ENCODE peak calls at places on chromosomes 16 and 17, in six cellular contexts. F is esophagus squamous epithelium; L is SK-N-SH; Z is CD8-positive, alpha-beta T cell; H is lung; B is cardiac muscle cell. T is an unnamed sample.

GRCh38 chr17:77392376-77393273 is 251.9 kb downstream of the SEC14L1 start:
- DNase-seq in F (no peak), L (peak; percentile 77), Z (no peak), H (no peak), B (no peak), T (peak; percentile 66)

GRCh38 chr17:42543190-42544079 is 7.4 kb downstream of the NAGLU start:
- DNase-seq in F (no peak), L (no peak), Z (no peak), H (no peak), B (no peak), T (no peak)

GRCh38 chr17:44209786-44210341 is 9.6 kb downstream of the UBTF start:
- DNase-seq in F (no peak), L (no peak), Z (no peak), H (no peak), B (no peak), T (no peak)

GRCh38 chr16:81029930-81030604 is 5.6 kb upstream of the ATMIN start:
- DNase-seq in F (no peak), L (no peak), Z (no peak), H (no peak), B (no peak), T (no peak)

GRCh38 chr17:2710804-2711607 is 558 bp downstream of the CLUH start:
- DNase-seq in F (no peak), L (peak; percentile 74), Z (no peak), H (peak; percentile 48), B (no peak), T (peak; percentile 52)

GRCh38 chr17:55588446-55588845 is 77.2 kb upstream of the SMIM36 start:
- DNase-seq in F (no peak), L (no peak), Z (no peak), H (no peak), B (no peak), T (no peak)

GRCh38 chr17:4947411-4948165 is 742 bp downstream of the PFN1 start:
- DNase-seq in F (no peak), L (peak; percentile 81), Z (no peak), H (peak; percentile 64), B (peak; percentile 62), T (peak; percentile 79)

GRCh38 chr17:8066841-8067775 is 20.4 kb downstream of the ALOX12B start:
- DNase-seq in F (no peak), L (no peak), Z (no peak), H (no peak), B (no peak), T (no peak)

GRCh38 chr17:74813793-74814192 is 37.6 kb upstream of the NAT9 start:
- DNase-seq in F (no peak), L (no peak), Z (no peak), H (no peak), B (no peak), T (no peak)

GRCh38 chr17:74770498-74771318 is 5.4 kb downstream of the NAT9 start:
- DNase-seq in F (no peak), L (peak; percentile 91), Z (peak; percentile 62), H (peak; percentile 77), B (peak; percentile 45), T (no peak)

GRCh38 chr17:37640016-37640415 is 3.2 kb downstream of the DDX52 start:
- DNase-seq in F (no peak), L (no peak), Z (no peak), H (no peak), B (no peak), T (no peak)

GRCh38 chr17:57935833-57936807 is 19.1 kb downstream of the CUEDC1 start:
- DNase-seq in F (no peak), L (peak; percentile 70), Z (no peak), H (no peak), B (peak; percentile 79), T (no peak)

GRCh38 chr17:44688675-44689491 is 693 bp downstream of the CCDC43 start:
- DNase-seq in F (no peak), L (no peak), Z (no peak), H (no peak), B (no peak), T (no peak)

GRCh38 chr16:52229471-52229870 is 317.5 kb downstream of the TOX3 start:
- DNase-seq in F (no peak), L (no peak), Z (no peak), H (no peak), B (no peak), T (no peak)

GRCh38 chr16:89422905-89423630 is 67.3 kb downstream of the ANKRD11 start:
- DNase-seq in F (no peak), L (no peak), Z (no peak), H (no peak), B (peak; percentile 39), T (no peak)

DNA sequence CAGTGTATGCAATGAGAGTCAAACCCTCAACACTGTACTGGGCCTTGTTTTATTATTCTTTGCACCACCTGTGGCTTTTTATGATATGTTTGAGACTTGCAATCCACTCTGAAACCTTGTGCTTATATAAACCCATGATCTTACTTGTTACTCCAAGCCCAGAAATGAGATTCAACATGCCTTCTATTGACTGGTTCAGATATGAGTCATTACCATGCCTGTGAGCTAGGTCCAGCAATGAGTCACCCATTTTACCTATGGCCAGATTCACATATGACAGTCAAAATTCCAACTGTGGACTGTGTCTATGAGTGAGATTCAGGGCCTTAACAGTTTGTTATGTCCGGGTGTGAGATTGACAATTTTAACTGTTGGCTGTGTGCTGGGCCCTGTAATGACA is 1846.1 kb downstream of the TP53TG3F start:
- DNase-seq in F (no peak), L (no peak), Z (no peak), H (no peak), B (no peak), T (no peak)
- H3K9me3 ChIP-seq in F (no peaks in the 10 kb centered on the region), L (no peaks in the 10 kb centered on the region), Z (peaks cover 4% of the 10 kb centered on the region), H (peaks cover 5% of the 10 kb centered on the region), B (peaks cover under 1% of the 10 kb centered on the region), T (peaks cover 32% of the 10 kb centered on the region)

GRCh38 chr16:74578838-74579237 is 28.1 kb downstream of the GLG1 start:
- DNase-seq in F (no peak), L (no peak), Z (no peak), H (no peak), B (no peak), T (no peak)

GRCh38 chr16:74580828-74581227 is 26.1 kb downstream of the GLG1 start:
- DNase-seq in F (no peak), L (no peak), Z (no peak), H (no peak), B (no peak), T (no peak)

GRCh38 chr16:74586948-74587347 is 20.0 kb downstream of the GLG1 start:
- DNase-seq in F (no peak), L (no peak), Z (no peak), H (no peak), B (no peak), T (no peak)

GRCh38 chr16:74585846-74586392 is 21.0 kb downstream of the GLG1 start:
- DNase-seq in F (no peak), L (no peak), Z (no peak), H (no peak), B (no peak), T (no peak)

DNA sequence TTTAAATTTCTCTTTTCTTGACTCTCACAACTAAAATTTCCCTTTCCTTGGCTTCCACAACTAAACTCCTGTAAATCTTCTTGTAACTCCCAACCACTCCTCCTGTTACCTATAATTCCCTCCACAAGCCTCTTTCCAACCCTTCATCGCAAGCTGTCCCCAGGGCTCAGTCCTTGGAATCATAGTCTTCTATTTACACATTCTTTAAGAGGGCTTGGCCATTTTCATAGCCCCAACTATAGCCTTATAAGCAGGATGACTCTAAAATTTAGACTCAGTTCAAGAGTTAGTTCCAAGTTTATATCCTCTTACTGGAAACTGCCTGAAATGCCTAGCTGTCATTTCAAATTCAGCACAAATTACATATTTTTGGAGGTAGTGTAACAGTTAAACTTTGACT is 23.9 kb downstream of the GLG1 start:
- DNase-seq in F (no peak), L (no peak), Z (no peak), H (no peak), B (no peak), T (no peak)
- H3K4me1 ChIP-seq in F (no peaks in the 10 kb centered on the region), L (no peaks in the 10 kb centered on the region), Z (peaks cover 56% of the 10 kb centered on the region), H (peaks cover 6% of the 10 kb centered on the region), B (no peaks in the 10 kb centered on the region), T (peaks cover 69% of the 10 kb centered on the region)

GRCh38 chr17:39666601-39667261 is 1.5 kb upstream of the PNMT start:
- DNase-seq in F (no peak), L (peak; percentile 53), Z (no peak), H (no peak), B (no peak), T (no peak)
- H3K27ac ChIP-seq in F (peak overlapping the region; percentile 65), L (no peak overlapping the region), Z (no peak overlapping the region), H (peak overlapping the region; percentile 91), B (peak overlapping the region; percentile 86), T (no peak overlapping the region)

GRCh38 chr17:22310717-22311686 is 618.7 kb downstream of the KCNJ18 start:
- DNase-seq in F (no peak), L (no peak), Z (no peak), H (no peak), B (no peak), T (no peak)
- H3K9me3 ChIP-seq in F (no peaks in the 10 kb centered on the region), L (no peaks in the 10 kb centered on the region), Z (no peaks in the 10 kb centered on the region), H (no peaks in the 10 kb centered on the region), B (no peaks in the 10 kb centered on the region), T (no peaks in the 10 kb centered on the region)

T was measured in A673.